ENCODE peak calls at places on chromosomes 16 and 17, in eight cellular contexts. One of them, this sample, is unnamed.

GRCh38 chr17:46013502-46014165 is 14.6 kb downstream of the STH start:
- DNase-seq in fibroblast of the aortic adventitia: peak
- DNase-seq in cardiac fibroblast: peak
- DNase-seq in uterus: no peak
- DNase-seq in dorsolateral prefrontal cortex: no peak
- DNase-seq in psoas muscle: no peak
- DNase-seq in left ventricle myocardium inferior: no peak
- DNase-seq in right cardiac atrium: no peak
- DNase-seq in this sample: no peak

GRCh38 chr17:4492762-4493561 is 5.7 kb upstream of the SPNS2 start:
- DNase-seq in uterus: no peak
- DNase-seq in cardiac fibroblast: peak
- DNase-seq in dorsolateral prefrontal cortex: no peak
- DNase-seq in left ventricle myocardium inferior: no peak
- DNase-seq in fibroblast of the aortic adventitia: peak
- DNase-seq in psoas muscle: no peak
- DNase-seq in right cardiac atrium: no peak
- DNase-seq in this sample: peak

GRCh38 chr17:3768786-3769185 is 32.2 kb downstream of the ITGAE start:
- DNase-seq in dorsolateral prefrontal cortex: no peak
- DNase-seq in cardiac fibroblast: no peak
- DNase-seq in psoas muscle: no peak
- DNase-seq in right cardiac atrium: no peak
- DNase-seq in uterus: no peak
- DNase-seq in left ventricle myocardium inferior: no peak
- DNase-seq in fibroblast of the aortic adventitia: no peak
- DNase-seq in this sample: no peak

GRCh38 chr17:37607637-37608368 is 1.4 kb downstream of the SYNRG start:
- DNase-seq in right cardiac atrium: no peak
- DNase-seq in cardiac fibroblast: no peak
- DNase-seq in fibroblast of the aortic adventitia: no peak
- DNase-seq in uterus: no peak
- DNase-seq in left ventricle myocardium inferior: no peak
- DNase-seq in dorsolateral prefrontal cortex: no peak
- DNase-seq in psoas muscle: no peak
- DNase-seq in this sample: peak

GRCh38 chr16:64964126-64964540 is 157.7 kb downstream of the CDH11 start:
- DNase-seq in right cardiac atrium: no peak
- DNase-seq in left ventricle myocardium inferior: no peak
- DNase-seq in cardiac fibroblast: peak
- DNase-seq in fibroblast of the aortic adventitia: peak
- DNase-seq in psoas muscle: no peak
- DNase-seq in uterus: no peak
- DNase-seq in dorsolateral prefrontal cortex: no peak
- DNase-seq in this sample: no peak

GRCh38 chr17:57811633-57812280 is 38.1 kb downstream of the MRPS23 start:
- DNase-seq in psoas muscle: no peak
- DNase-seq in uterus: no peak
- DNase-seq in left ventricle myocardium inferior: no peak
- DNase-seq in dorsolateral prefrontal cortex: no peak
- DNase-seq in fibroblast of the aortic adventitia: no peak
- DNase-seq in right cardiac atrium: no peak
- DNase-seq in cardiac fibroblast: no peak
- DNase-seq in this sample: no peak

GRCh38 chr16:81830845-81831600 is 51.9 kb downstream of the PLCG2 start:
- DNase-seq in psoas muscle: no peak
- DNase-seq in cardiac fibroblast: no peak
- DNase-seq in fibroblast of the aortic adventitia: no peak
- DNase-seq in uterus: no peak
- DNase-seq in right cardiac atrium: no peak
- DNase-seq in dorsolateral prefrontal cortex: no peak
- DNase-seq in left ventricle myocardium inferior: no peak
- DNase-seq in this sample: no peak

GRCh38 chr16:66660422-66661209 is 35.9 kb downstream of the CMTM4 start:
- DNase-seq in dorsolateral prefrontal cortex: peak
- DNase-seq in right cardiac atrium: peak
- DNase-seq in left ventricle myocardium inferior: peak
- DNase-seq in psoas muscle: peak
- DNase-seq in cardiac fibroblast: peak
- DNase-seq in uterus: peak
- DNase-seq in fibroblast of the aortic adventitia: peak
- DNase-seq in this sample: no peak

GRCh38 chr17:7858487-7858832 is 657 bp downstream of the CYB5D1 start:
- DNase-seq in cardiac fibroblast: peak
- DNase-seq in psoas muscle: peak
- DNase-seq in dorsolateral prefrontal cortex: no peak
- DNase-seq in fibroblast of the aortic adventitia: peak
- DNase-seq in uterus: peak
- DNase-seq in left ventricle myocardium inferior: peak
- DNase-seq in right cardiac atrium: peak
- DNase-seq in this sample: no peak

GRCh38 chr17:63039342-63039741 is 73.3 kb downstream of the TANC2 start:
- DNase-seq in uterus: no peak
- DNase-seq in left ventricle myocardium inferior: no peak
- DNase-seq in cardiac fibroblast: no peak
- DNase-seq in psoas muscle: no peak
- DNase-seq in dorsolateral prefrontal cortex: no peak
- DNase-seq in right cardiac atrium: no peak
- DNase-seq in fibroblast of the aortic adventitia: peak
- DNase-seq in this sample: peak

GRCh38 chr17:81960130-81960958 is 643 bp downstream of the NOTUM start:
- DNase-seq in right cardiac atrium: no peak
- DNase-seq in cardiac fibroblast: no peak
- DNase-seq in psoas muscle: no peak
- DNase-seq in uterus: no peak
- DNase-seq in dorsolateral prefrontal cortex: no peak
- DNase-seq in left ventricle myocardium inferior: no peak
- DNase-seq in fibroblast of the aortic adventitia: no peak
- DNase-seq in this sample: no peak

GRCh38 chr17:15648384-15648783 is 28.9 kb upstream of the FBXW10B start:
- DNase-seq in right cardiac atrium: no peak
- DNase-seq in cardiac fibroblast: no peak
- DNase-seq in psoas muscle: no peak
- DNase-seq in uterus: no peak
- DNase-seq in fibroblast of the aortic adventitia: no peak
- DNase-seq in left ventricle myocardium inferior: no peak
- DNase-seq in dorsolateral prefrontal cortex: no peak
- DNase-seq in this sample: no peak

GRCh38 chr17:49580055-49580721 is 4.5 kb downstream of the NXPH3 start:
- DNase-seq in left ventricle myocardium inferior: no peak
- DNase-seq in right cardiac atrium: no peak
- DNase-seq in fibroblast of the aortic adventitia: no peak
- DNase-seq in dorsolateral prefrontal cortex: no peak
- DNase-seq in psoas muscle: peak
- DNase-seq in cardiac fibroblast: no peak
- DNase-seq in uterus: no peak
- DNase-seq in this sample: no peak

GRCh38 chr16:57689772-57690558 is 4.6 kb upstream of the DRC7 start:
- DNase-seq in fibroblast of the aortic adventitia: peak
- DNase-seq in cardiac fibroblast: no peak
- DNase-seq in uterus: peak
- DNase-seq in left ventricle myocardium inferior: no peak
- DNase-seq in dorsolateral prefrontal cortex: no peak
- DNase-seq in psoas muscle: no peak
- DNase-seq in right cardiac atrium: no peak
- DNase-seq in this sample: peak

GRCh38 chr17:31093866-31094599 is 744 bp upstream of the NF1 start:
- DNase-seq in psoas muscle: no peak
- DNase-seq in left ventricle myocardium inferior: no peak
- DNase-seq in cardiac fibroblast: no peak
- DNase-seq in dorsolateral prefrontal cortex: no peak
- DNase-seq in fibroblast of the aortic adventitia: no peak
- DNase-seq in uterus: no peak
- DNase-seq in right cardiac atrium: no peak
- DNase-seq in this sample: peak

GRCh38 chr17:50112694-50113093 is 17.3 kb downstream of the SAMD14 start:
- DNase-seq in dorsolateral prefrontal cortex: no peak
- DNase-seq in right cardiac atrium: no peak
- DNase-seq in uterus: no peak
- DNase-seq in left ventricle myocardium inferior: no peak
- DNase-seq in psoas muscle: peak
- DNase-seq in cardiac fibroblast: no peak
- DNase-seq in fibroblast of the aortic adventitia: no peak
- DNase-seq in this sample: no peak

GRCh38 chr16:52677487-52677886 is 130.5 kb upstream of the TOX3 start:
- DNase-seq in cardiac fibroblast: no peak
- DNase-seq in psoas muscle: no peak
- DNase-seq in fibroblast of the aortic adventitia: no peak
- DNase-seq in left ventricle myocardium inferior: no peak
- DNase-seq in dorsolateral prefrontal cortex: no peak
- DNase-seq in uterus: no peak
- DNase-seq in right cardiac atrium: no peak
- DNase-seq in this sample: no peak

GRCh38 chr17:80782536-80783427 is 208.9 kb upstream of the CHMP6 start:
- DNase-seq in right cardiac atrium: no peak
- DNase-seq in dorsolateral prefrontal cortex: no peak
- DNase-seq in uterus: no peak
- DNase-seq in psoas muscle: no peak
- DNase-seq in left ventricle myocardium inferior: no peak
- DNase-seq in fibroblast of the aortic adventitia: no peak
- DNase-seq in cardiac fibroblast: peak
- DNase-seq in this sample: peak

GRCh38 chr17:4858880-4859260 is 25.7 kb downstream of the MINK1 start:
- DNase-seq in left ventricle myocardium inferior: peak
- DNase-seq in uterus: peak
- DNase-seq in right cardiac atrium: peak
- DNase-seq in dorsolateral prefrontal cortex: no peak
- DNase-seq in fibroblast of the aortic adventitia: peak
- DNase-seq in cardiac fibroblast: peak
- DNase-seq in psoas muscle: peak
- DNase-seq in this sample: no peak

GRCh38 chr16:84724619-84725307 is 25.0 kb downstream of the USP10 start:
- DNase-seq in left ventricle myocardium inferior: no peak
- DNase-seq in uterus: no peak
- DNase-seq in dorsolateral prefrontal cortex: no peak
- DNase-seq in fibroblast of the aortic adventitia: peak
- DNase-seq in cardiac fibroblast: no peak
- DNase-seq in psoas muscle: no peak
- DNase-seq in right cardiac atrium: no peak
- DNase-seq in this sample: peak

GRCh38 chr16:11404608-11405007 is 59.3 kb downstream of the RMI2 start:
- DNase-seq in right cardiac atrium: no peak
- DNase-seq in dorsolateral prefrontal cortex: no peak
- DNase-seq in fibroblast of the aortic adventitia: no peak
- DNase-seq in psoas muscle: no peak
- DNase-seq in uterus: no peak
- DNase-seq in cardiac fibroblast: no peak
- DNase-seq in left ventricle myocardium inferior: no peak
- DNase-seq in this sample: no peak

DNA sequence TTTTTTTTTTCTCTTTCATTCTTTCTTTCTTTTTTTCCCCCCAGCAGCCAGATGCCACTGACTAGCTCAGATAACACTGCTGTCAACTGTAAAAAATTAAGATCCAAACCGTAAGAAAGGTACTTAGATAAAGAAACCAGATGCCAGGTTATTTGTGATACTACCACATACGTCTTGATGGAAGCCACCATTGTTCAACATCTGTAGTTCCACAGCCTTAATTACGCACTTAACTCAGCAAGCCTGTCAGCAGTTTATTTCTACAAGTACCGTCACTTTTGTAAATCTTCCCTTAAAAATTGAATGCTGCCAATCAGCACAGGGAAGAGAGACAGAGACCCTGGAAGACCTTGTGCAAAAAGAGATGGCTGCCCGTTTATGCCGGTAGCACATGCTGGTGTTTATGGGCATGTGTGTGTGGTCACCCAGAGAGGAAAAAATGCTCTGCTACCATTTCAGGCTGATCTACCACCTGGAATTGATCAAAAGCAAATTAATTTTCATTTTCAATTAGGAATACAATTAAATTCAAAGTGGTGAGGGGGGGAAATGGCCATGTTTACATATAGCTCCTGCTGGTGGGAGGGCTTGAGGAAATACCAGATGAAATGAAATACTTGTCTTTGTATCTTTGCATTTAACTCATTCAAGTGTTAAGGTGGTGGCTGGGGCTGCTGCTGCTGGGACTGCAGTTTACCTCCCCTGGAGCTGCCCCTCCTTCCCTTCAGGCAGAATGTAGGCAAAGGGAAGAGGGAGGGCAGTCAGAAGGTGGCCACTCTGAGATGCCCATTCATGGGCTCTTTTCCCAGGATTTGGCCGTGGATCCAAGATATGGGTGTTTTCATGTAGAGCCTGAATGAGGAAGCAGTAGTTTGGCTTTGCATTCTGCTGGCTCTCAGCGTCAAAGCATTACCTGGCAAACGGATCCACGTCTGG is 237.3 kb downstream of the IRX3 start:
- DNase-seq in dorsolateral prefrontal cortex: no peak
- DNase-seq in right cardiac atrium: no peak
- DNase-seq in left ventricle myocardium inferior: no peak
- DNase-seq in cardiac fibroblast: no peak
- DNase-seq in psoas muscle: no peak
- DNase-seq in fibroblast of the aortic adventitia: no peak
- DNase-seq in uterus: no peak
- DNase-seq in this sample: peak
- H3K4me3 ChIP-seq in dorsolateral prefrontal cortex: no peak
- H3K4me3 ChIP-seq in right cardiac atrium: no peak
- H3K4me3 ChIP-seq in left ventricle myocardium inferior: no peak
- H3K4me3 ChIP-seq in cardiac fibroblast: no peak
- H3K4me3 ChIP-seq in psoas muscle: no peak
- H3K4me3 ChIP-seq in fibroblast of the aortic adventitia: no peak
- H3K4me3 ChIP-seq in uterus: no peak
- H3K4me3 ChIP-seq in this sample: no peak

GRCh38 chr17:68642118-68642412 is 40.9 kb upstream of the FAM20A start:
- DNase-seq in fibroblast of the aortic adventitia: no peak
- DNase-seq in psoas muscle: no peak
- DNase-seq in uterus: no peak
- DNase-seq in right cardiac atrium: no peak
- DNase-seq in left ventricle myocardium inferior: no peak
- DNase-seq in dorsolateral prefrontal cortex: no peak
- DNase-seq in cardiac fibroblast: no peak
- DNase-seq in this sample: no peak
- H3K4me3 ChIP-seq in fibroblast of the aortic adventitia: no peak
- H3K4me3 ChIP-seq in psoas muscle: no peak
- H3K4me3 ChIP-seq in uterus: no peak
- H3K4me3 ChIP-seq in right cardiac atrium: no peak
- H3K4me3 ChIP-seq in left ventricle myocardium inferior: no peak
- H3K4me3 ChIP-seq in dorsolateral prefrontal cortex: no peak
- H3K4me3 ChIP-seq in cardiac fibroblast: no peak
- H3K4me3 ChIP-seq in this sample: no peak

GRCh38 chr17:64498308-64499203 is 1.7 kb upstream of the POLG2 start:
- DNase-seq in psoas muscle: no peak
- DNase-seq in right cardiac atrium: no peak
- DNase-seq in cardiac fibroblast: no peak
- DNase-seq in uterus: no peak
- DNase-seq in dorsolateral prefrontal cortex: no peak
- DNase-seq in fibroblast of the aortic adventitia: no peak
- DNase-seq in left ventricle myocardium inferior: no peak
- DNase-seq in this sample: no peak
- H3K4me3 ChIP-seq in psoas muscle: no peak
- H3K4me3 ChIP-seq in right cardiac atrium: no peak
- H3K4me3 ChIP-seq in cardiac fibroblast: no peak
- H3K4me3 ChIP-seq in uterus: no peak
- H3K4me3 ChIP-seq in dorsolateral prefrontal cortex: no peak
- H3K4me3 ChIP-seq in fibroblast of the aortic adventitia: no peak
- H3K4me3 ChIP-seq in left ventricle myocardium inferior: no peak
- H3K4me3 ChIP-seq in this sample: no peak

DNA sequence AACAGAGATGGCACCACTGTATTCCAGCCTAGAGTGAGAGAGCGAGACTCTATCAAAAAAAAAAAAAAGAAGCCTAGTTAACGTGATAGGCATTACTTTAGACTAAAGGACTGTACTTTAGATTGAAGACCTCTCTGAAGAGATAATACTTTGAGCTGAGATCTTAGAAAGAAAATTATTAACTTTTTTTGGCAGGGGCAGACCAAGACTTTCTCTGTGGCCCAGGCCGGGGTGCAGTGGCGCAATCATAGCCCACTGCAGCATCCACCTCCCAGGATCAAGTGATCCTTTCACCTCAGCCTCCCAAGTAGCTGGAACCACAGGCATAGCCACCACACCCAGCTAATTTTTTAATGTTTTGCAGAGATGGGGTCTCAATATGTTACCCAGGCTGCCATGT is 75.7 kb upstream of the TNRC6A start:
- DNase-seq in fibroblast of the aortic adventitia: no peak
- DNase-seq in uterus: no peak
- DNase-seq in right cardiac atrium: no peak
- DNase-seq in psoas muscle: no peak
- DNase-seq in dorsolateral prefrontal cortex: no peak
- DNase-seq in cardiac fibroblast: no peak
- DNase-seq in left ventricle myocardium inferior: no peak
- DNase-seq in this sample: no peak
- H3K4me3 ChIP-seq in fibroblast of the aortic adventitia: no peak
- H3K4me3 ChIP-seq in uterus: no peak
- H3K4me3 ChIP-seq in right cardiac atrium: no peak
- H3K4me3 ChIP-seq in psoas muscle: no peak
- H3K4me3 ChIP-seq in dorsolateral prefrontal cortex: no peak
- H3K4me3 ChIP-seq in cardiac fibroblast: no peak
- H3K4me3 ChIP-seq in left ventricle myocardium inferior: no peak
- H3K4me3 ChIP-seq in this sample: no peak